ENCODE peak calls at places on chromosomes 4 and X, in nine cellular contexts. Q, W, Y, A, D, Z, M, R and H are unnamed samples.

GRCh38 chrX:107574711-107575110 is 53.6 kb upstream of the PRPS1 start:
- DNase-seq in Q (no peak), W (peak), Y (no peak), A (no peak), D (no peak), Z (no peak), M (no peak), R (no peak), H (no peak)

GRCh38 chr4:153294631-153295030 is 49.9 kb upstream of the MND1 start:
- DNase-seq in Q (no peak), W (no peak), Y (no peak), A (no peak), D (no peak), Z (no peak), M (no peak), R (no peak), H (no peak)

GRCh38 chr4:182808673-182809416 is 108.3 kb downstream of the DCTD start:
- DNase-seq in Q (no peak), W (peak), Y (no peak), A (no peak), D (peak), Z (no peak), M (no peak), R (no peak), H (no peak)

GRCh38 chr4:47662975-47663374 is 174.9 kb downstream of the CORIN start:
- DNase-seq in Q (no peak), W (no peak), Y (peak), A (no peak), D (peak), Z (no peak), M (no peak), R (no peak), H (no peak)

GRCh38 chrX:84477114-84477513 is 25.1 kb downstream of the HDX start:
- DNase-seq in Q (no peak), W (no peak), Y (no peak), A (no peak), D (no peak), Z (no peak), M (no peak), R (no peak), H (no peak)

GRCh38 chr4:123469245-123469644 is 72.7 kb downstream of the SPRY1 start:
- DNase-seq in Q (no peak), W (no peak), Y (no peak), A (no peak), D (no peak), Z (no peak), M (no peak), R (no peak), H (no peak)

GRCh38 chr4:124591646-124592045 is 120.9 kb downstream of the ANKRD50 start:
- DNase-seq in Q (no peak), W (no peak), Y (no peak), A (no peak), D (no peak), Z (no peak), M (no peak), R (no peak), H (no peak)

GRCh38 chr4:52822583-52823477 is 39.3 kb upstream of the RASL11B start:
- DNase-seq in Q (no peak), W (peak), Y (peak), A (no peak), D (no peak), Z (peak), M (no peak), R (no peak), H (peak)

GRCh38 chr4:100461796-100462195 is 56.0 kb downstream of the EMCN start:
- DNase-seq in Q (no peak), W (no peak), Y (no peak), A (no peak), D (no peak), Z (no peak), M (no peak), R (no peak), H (no peak)

GRCh38 chr4:106264331-106264728 is 51.7 kb downstream of the TBCK start:
- DNase-seq in Q (no peak), W (no peak), Y (no peak), A (no peak), D (peak), Z (peak), M (no peak), R (no peak), H (no peak)

GRCh38 chrX:9141496-9141895 is 107.6 kb upstream of the FAM9B start:
- DNase-seq in Q (no peak), W (peak), Y (no peak), A (no peak), D (no peak), Z (peak), M (no peak), R (no peak), H (no peak)

GRCh38 chr4:86730310-86730709 is 118.9 kb downstream of the SLC10A6 start:
- DNase-seq in Q (no peak), W (peak), Y (no peak), A (no peak), D (peak), Z (no peak), M (no peak), R (no peak), H (no peak)

GRCh38 chr4:21697583-21697982 is 251.0 kb downstream of the KCNIP4 start:
- DNase-seq in Q (peak), W (peak), Y (peak), A (no peak), D (no peak), Z (no peak), M (peak), R (no peak), H (no peak)

GRCh38 chr4:108926058-108926457 is 163.2 kb upstream of the ETNPPL start:
- DNase-seq in Q (no peak), W (peak), Y (no peak), A (no peak), D (peak), Z (peak), M (no peak), R (no peak), H (peak)

GRCh38 chr4:26490111-26490979 is at the start of gene CCKAR:
- DNase-seq in Q (peak), W (no peak), Y (no peak), A (no peak), D (no peak), Z (peak), M (no peak), R (no peak), H (no peak)

GRCh38 chr4:69858683-69859082 is 1.3 kb downstream of the SULT1E1 start:
- DNase-seq in Q (no peak), W (peak), Y (no peak), A (no peak), D (no peak), Z (peak), M (no peak), R (no peak), H (no peak)

GRCh38 chr4:74671074-74671698 is 123.1 kb downstream of the BTC start:
- DNase-seq in Q (peak), W (peak), Y (peak), A (peak), D (peak), Z (peak), M (no peak), R (no peak), H (peak)

GRCh38 chr4:1285790-1286553 is 3.7 kb upstream of the MAEA start:
- DNase-seq in Q (no peak), W (no peak), Y (no peak), A (no peak), D (peak), Z (peak), M (no peak), R (no peak), H (no peak)

GRCh38 chr4:114087596-114088230 is 108.3 kb upstream of the ARSJ start:
- DNase-seq in Q (no peak), W (peak), Y (no peak), A (no peak), D (no peak), Z (peak), M (no peak), R (no peak), H (peak)

GRCh38 chrX:115324194-115324593 is 34.7 kb downstream of the LUZP4 start:
- DNase-seq in Q (peak), W (peak), Y (no peak), A (no peak), D (no peak), Z (peak), M (no peak), R (peak), H (no peak)

GRCh38 chrX:115318139-115318538 is 28.6 kb downstream of the LUZP4 start:
- DNase-seq in Q (no peak), W (no peak), Y (no peak), A (no peak), D (no peak), Z (no peak), M (no peak), R (no peak), H (no peak)

GRCh38 chrX:115322375-115322774 is 32.9 kb downstream of the LUZP4 start:
- DNase-seq in Q (no peak), W (no peak), Y (no peak), A (no peak), D (no peak), Z (no peak), M (no peak), R (no peak), H (no peak)
- H3K4me3 ChIP-seq in Q (no peak), W (no peak), Y (no peak), A (no peak), D (no peak), Z (no peak), M (no peak), R (no peak), H (no peak)

GRCh38 chr4:105194328-105195231 is 47.9 kb downstream of the TET2 start:
- DNase-seq in Q (no peak), W (peak), Y (no peak), A (no peak), D (no peak), Z (no peak), M (no peak), R (no peak), H (no peak)

GRCh38 chr4:105198541-105198940 is 51.9 kb downstream of the TET2 start:
- DNase-seq in Q (no peak), W (peak), Y (no peak), A (no peak), D (no peak), Z (no peak), M (no peak), R (no peak), H (no peak)

GRCh38 chr4:105192910-105193309 is 46.2 kb downstream of the TET2 start:
- DNase-seq in Q (no peak), W (no peak), Y (no peak), A (no peak), D (no peak), Z (no peak), M (no peak), R (no peak), H (no peak)

GRCh38 chr4:105197777-105198176 is 51.1 kb downstream of the TET2 start:
- DNase-seq in Q (no peak), W (peak), Y (no peak), A (no peak), D (no peak), Z (no peak), M (no peak), R (no peak), H (no peak)

GRCh38 chr4:105196523-105197145 is 50.0 kb downstream of the TET2 start:
- DNase-seq in Q (no peak), W (peak), Y (peak), A (peak), D (peak), Z (peak), M (no peak), R (no peak), H (no peak)
- TF ChIP-seq CTCF in Q (no peak), W (peak), Y (peak), A (no peak), D (peak), Z (peak), M (no peak), R (peak), H (peak)

GRCh38 chr4:3371581-3372001 is 70.2 kb upstream of the HGFAC start:
- DNase-seq in Q (no peak), W (peak), Y (no peak), A (no peak), D (peak), Z (peak), M (peak), R (no peak), H (no peak)
- H3K4me3 ChIP-seq in Q (no peak), W (peak), Y (no peak), A (no peak), D (no peak), Z (peak), M (no peak), R (peak), H (peak)

DNA sequence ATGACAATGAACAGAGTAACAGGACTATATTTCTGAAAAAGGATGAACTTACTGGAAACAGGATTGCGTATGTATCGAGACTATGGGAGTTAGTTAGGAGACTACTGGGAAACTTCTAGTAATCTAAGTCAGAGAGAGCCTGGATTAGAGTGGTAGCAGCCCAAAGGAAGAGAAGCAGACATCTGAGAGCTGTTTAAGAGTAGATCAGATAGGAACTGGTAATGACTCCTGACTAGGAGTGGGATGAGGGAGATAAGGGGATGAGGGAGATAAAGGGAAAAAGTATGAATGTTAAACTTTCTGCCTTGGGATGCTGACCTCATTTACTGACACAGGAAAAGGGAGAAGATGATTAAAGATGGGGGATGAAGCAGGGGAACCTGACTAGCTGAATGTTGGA is 116.2 kb downstream of the PDE5A start:
- DNase-seq in Q (no peak), W (no peak), Y (no peak), A (no peak), D (no peak), Z (no peak), M (no peak), R (no peak), H (no peak)
- TF ChIP-seq CTCF in Q (no peak), W (no peak), Y (no peak), A (no peak), D (no peak), Z (no peak), M (no peak), R (no peak), H (no peak)